ENCODE peak calls at places on chromosomes 1 and 21, in six cellular contexts. A is uterus, L is colonic mucosa, K is lower lobe of right lung, Y is ascending aorta, D is hepatocyte. X is an unnamed sample.

GRCh38 chr1:203426870-203427269 is 48.7 kb upstream of the PRELP start:
- DNase-seq in A (no peak), L (peak; percentile 81), K (no peak), Y (no peak), D (peak; percentile 65), X (no peak)

GRCh38 chr1:82392513-82392912 is 591.8 kb downstream of the ADGRL2 start:
- DNase-seq in A (no peak), L (no peak), K (no peak), Y (no peak), D (no peak), X (no peak)

GRCh38 chr1:104295516-104295915 is 545.8 kb downstream of the AMY1C start:
- DNase-seq in A (no peak), L (no peak), K (no peak), Y (no peak), D (no peak), X (no peak)

GRCh38 chr1:152118915-152119314 is 3.7 kb upstream of the TCHH start:
- DNase-seq in A (no peak), L (no peak), K (no peak), Y (no peak), D (no peak), X (no peak)

GRCh38 chr1:20682571-20683236 is 21.5 kb upstream of the DDOST start:
- DNase-seq in A (no peak), L (no peak), K (no peak), Y (no peak), D (no peak), X (no peak)

GRCh38 chr1:60573121-60573520 is 499.6 kb upstream of the C1orf87 start:
- DNase-seq in A (no peak), L (no peak), K (no peak), Y (no peak), D (no peak), X (peak; percentile 40)

GRCh38 chr21:25487046-25487594 is 120.2 kb downstream of the MRPL39 start:
- DNase-seq in A (no peak), L (no peak), K (no peak), Y (no peak), D (no peak), X (no peak)

GRCh38 chr1:206606867-206607266 is 5.4 kb downstream of the EIF2D start:
- DNase-seq in A (no peak), L (no peak), K (no peak), Y (no peak), D (peak; percentile 40), X (peak; percentile 31)

GRCh38 chr1:38785285-38786039 is 74.1 kb downstream of the RRAGC start:
- DNase-seq in A (no peak), L (no peak), K (no peak), Y (no peak), D (no peak), X (no peak)

GRCh38 chr1:9852410-9853301 is 28.9 kb upstream of the CLSTN1 start:
- DNase-seq in A (no peak), L (no peak), K (no peak), Y (no peak), D (peak; percentile 70), X (no peak)

GRCh38 chr1:47875831-47876586 is 121.2 kb downstream of the TRABD2B start:
- DNase-seq in A (no peak), L (no peak), K (no peak), Y (no peak), D (peak; percentile 65), X (peak; percentile 41)

GRCh38 chr1:76640092-76640491 is 227.2 kb upstream of the ST6GALNAC5 start:
- DNase-seq in A (no peak), L (no peak), K (no peak), Y (no peak), D (no peak), X (peak; percentile 1)

GRCh38 chr1:84668185-84668584 is 22.1 kb downstream of the SSX2IP start:
- DNase-seq in A (no peak), L (no peak), K (no peak), Y (no peak), D (no peak), X (peak; percentile 47)
- TF ChIP-seq CTCF in A (peak; percentile 31), L (no peak), K (peak; percentile 21), Y (peak; percentile 48), D (no peak), X (peak; percentile 42)

GRCh38 chr1:33025180-33025569 is 11.5 kb downstream of the AK2 start:
- DNase-seq in A (no peak), L (no peak), K (no peak), Y (no peak), D (no peak), X (no peak)

GRCh38 chr1:33022650-33023200 is 14.0 kb downstream of the AK2 start:
- DNase-seq in A (no peak), L (peak; percentile 38), K (no peak), Y (no peak), D (peak; percentile 56), X (no peak)

GRCh38 chr1:33025761-33026160 is 10.9 kb downstream of the AK2 start:
- DNase-seq in A (no peak), L (no peak), K (no peak), Y (no peak), D (no peak), X (no peak)

GRCh38 chr1:33018112-33018511 is 18.6 kb downstream of the AK2 start:
- DNase-seq in A (no peak), L (no peak), K (no peak), Y (no peak), D (no peak), X (no peak)

GRCh38 chr1:33021567-33022431 is 14.9 kb downstream of the AK2 start:
- DNase-seq in A (no peak), L (no peak), K (no peak), Y (no peak), D (no peak), X (no peak)
- H3K36me3 ChIP-seq in A (no peaks in the 10 kb centered on the region), L (no peaks in the 10 kb centered on the region), K (peaks cover 76% of the 10 kb centered on the region), Y (peaks cover 67% of the 10 kb centered on the region), D (no peaks in the 10 kb centered on the region), X (peaks cover 37% of the 10 kb centered on the region)

DNA sequence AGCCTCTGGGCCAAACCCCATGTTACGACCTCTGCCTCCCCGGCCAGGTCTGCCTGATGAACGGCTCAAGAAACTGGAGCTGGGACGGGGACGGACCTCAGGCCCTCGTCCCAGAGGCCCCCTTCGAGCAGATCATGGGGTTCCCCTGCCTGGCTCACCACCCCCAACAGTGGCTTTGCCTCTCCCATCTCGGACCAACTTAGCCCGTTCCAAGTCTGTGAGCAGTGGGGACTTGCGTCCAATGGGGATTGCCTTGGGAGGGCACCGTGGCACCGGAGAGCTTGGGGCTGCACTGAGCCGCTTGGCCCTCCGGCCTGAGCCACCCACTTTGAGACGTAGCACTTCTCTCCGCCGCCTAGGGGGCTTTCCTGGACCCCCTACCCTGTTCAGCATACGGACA is 1.5 kb downstream of the USP21 start:
- DNase-seq in A (no peak), L (no peak), K (no peak), Y (no peak), D (no peak), X (no peak)
- H3K27ac ChIP-seq in A (no peak overlapping the region), L (no peak overlapping the region), K (no peak overlapping the region), Y (no peak overlapping the region), D (no peak overlapping the region), X (no peak overlapping the region)

GRCh38 chr1:212719633-212720032 is 20.0 kb upstream of the BATF3 start:
- DNase-seq in A (no peak), L (no peak), K (no peak), Y (no peak), D (no peak), X (no peak)

GRCh38 chr1:212722270-212722945 is 22.8 kb upstream of the BATF3 start:
- DNase-seq in A (no peak), L (no peak), K (no peak), Y (no peak), D (no peak), X (no peak)

GRCh38 chr1:212721388-212722247 is 22.0 kb upstream of the BATF3 start:
- DNase-seq in A (no peak), L (no peak), K (no peak), Y (no peak), D (peak; percentile 39), X (no peak)

GRCh38 chr1:212713465-212714136 is 14.0 kb upstream of the BATF3 start:
- DNase-seq in A (no peak), L (no peak), K (no peak), Y (no peak), D (no peak), X (no peak)

DNA sequence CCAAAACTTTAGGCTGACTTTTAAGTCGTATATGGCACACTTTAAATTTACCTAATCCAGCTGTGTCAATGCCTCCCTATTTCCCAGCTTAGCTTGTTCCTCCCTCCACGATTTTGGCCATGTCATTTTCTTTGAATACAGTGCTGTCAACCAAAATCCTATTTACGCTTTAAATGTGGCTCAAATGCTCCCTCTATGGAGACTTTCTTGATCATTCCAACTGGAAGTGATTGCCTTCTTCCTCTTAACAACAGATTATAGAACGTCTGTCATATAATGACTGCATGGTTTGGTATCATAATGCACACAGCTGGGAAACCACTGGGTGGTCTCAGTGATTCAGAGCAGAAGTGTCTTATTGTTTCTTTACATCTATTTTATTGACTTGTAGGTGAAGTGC is 18.9 kb upstream of the BATF3 start:
- DNase-seq in A (no peak), L (no peak), K (no peak), Y (no peak), D (no peak), X (no peak)
- TF ChIP-seq CTCF in A (no peak), L (no peak), K (no peak), Y (no peak), D (peak; percentile 10), X (peak; percentile 27)

GRCh38 chr21:45445369-45445768 is 40.4 kb downstream of the COL18A1 start:
- DNase-seq in A (no peak), L (no peak), K (no peak), Y (no peak), D (no peak), X (no peak)

GRCh38 chr21:45442276-45442675 is 37.3 kb downstream of the COL18A1 start:
- DNase-seq in A (no peak), L (no peak), K (no peak), Y (no peak), D (no peak), X (no peak)

GRCh38 chr21:45444385-45444784 is 39.4 kb downstream of the COL18A1 start:
- DNase-seq in A (no peak), L (no peak), K (no peak), Y (no peak), D (no peak), X (no peak)

GRCh38 chr21:45441431-45442255 is 36.7 kb downstream of the COL18A1 start:
- DNase-seq in A (no peak), L (no peak), K (no peak), Y (no peak), D (no peak), X (no peak)

GRCh38 chr21:45443595-45444181 is 38.7 kb downstream of the COL18A1 start:
- DNase-seq in A (no peak), L (no peak), K (no peak), Y (no peak), D (no peak), X (no peak)
- H3K36me3 ChIP-seq in A (no peaks in the 10 kb centered on the region), L (no peaks in the 10 kb centered on the region), K (no peaks in the 10 kb centered on the region), Y (no peaks in the 10 kb centered on the region), D (no peaks in the 10 kb centered on the region), X (no peaks in the 10 kb centered on the region)

GRCh38 chr1:183915634-183916510 is 111.0 kb downstream of the RGL1 start:
- DNase-seq in A (peak; percentile 75), L (peak; percentile 72), K (no peak), Y (peak; percentile 85), D (peak; percentile 94), X (peak; percentile 91)
- H3K27ac ChIP-seq in A (peak overlapping the region; percentile 52), L (no peak overlapping the region), K (peak overlapping the region; percentile 47), Y (peak overlapping the region; percentile 35), D (peak overlapping the region; percentile 57), X (no peak overlapping the region)

X was measured in cardiac muscle cell.